ENCODE peak calls at places on chromosomes 11 and 22, in six cellular contexts. B is iris pigment epithelial cell; Q is activated naive CD4-positive, alpha-beta T cell; H is RPMI7951; W is germinal center; V is posterior cingulate gyrus. L is an unnamed sample.

GRCh38 chr11:126185200-126186030 is 26.0 kb downstream of the RPUSD4 start:
- DNase-seq in Q (no peak), B (no peak), W (no peak), H (no peak), V (no peak), L (no peak)

GRCh38 chr11:73187854-73188253 is 30.2 kb upstream of the P2RY2 start:
- DNase-seq in Q (no peak), W (no peak), H (no peak), V (no peak), B (no peak), L (no peak)

GRCh38 chr11:114821626-114822025 is 143.3 kb downstream of the NXPE2 start:
- DNase-seq in H (peak), W (no peak), B (peak), V (peak), Q (no peak), L (no peak)

GRCh38 chr11:34978236-34979191 is 62.1 kb downstream of the PDHX start:
- DNase-seq in V (no peak), B (peak), Q (no peak), H (no peak), W (no peak), L (no peak)

GRCh38 chr11:75639752-75640151 is 29.1 kb downstream of the MAP6 start:
- DNase-seq in Q (no peak), B (peak), V (peak), W (peak), H (peak), L (no peak)

GRCh38 chr11:86089659-86090058 is 20.8 kb upstream of the PICALM start:
- DNase-seq in Q (no peak), H (peak), W (no peak), B (peak), V (no peak), L (peak)

GRCh38 chr11:12075822-12076821 is 34.3 kb upstream of the MICAL2 start:
- DNase-seq in W (no peak), V (no peak), B (peak), Q (no peak), H (peak), L (peak)

GRCh38 chr22:45064313-45065268 is 54.8 kb upstream of the PHF21B start:
- DNase-seq in H (peak), V (no peak), W (no peak), B (peak), Q (peak), L (peak)

GRCh38 chr11:5280582-5281102 is 10.9 kb upstream of the HBE1 start:
- DNase-seq in V (peak), B (peak), Q (no peak), H (peak), W (peak), L (peak)

GRCh38 chr11:75583710-75584658 is 21.9 kb downstream of the SERPINH1 start:
- DNase-seq in B (peak), H (peak), W (peak), Q (no peak), V (peak), L (no peak)

GRCh38 chr22:42651134-42651533 is 1.9 kb upstream of the CYB5R3 start:
- DNase-seq in Q (no peak), V (no peak), H (no peak), B (peak), W (no peak), L (no peak)

GRCh38 chr22:27987557-27987956 is 68.5 kb upstream of the PITPNB start:
- DNase-seq in B (peak), W (no peak), V (no peak), Q (no peak), H (peak), L (peak)

GRCh38 chr22:22934543-22935055 is 47.0 kb downstream of the IGLL5 start:
- DNase-seq in H (no peak), Q (no peak), W (no peak), V (peak), B (no peak), L (no peak)

GRCh38 chr11:88535266-88535665 is 197.7 kb upstream of the CTSC start:
- DNase-seq in W (no peak), B (peak), H (no peak), V (no peak), Q (no peak), L (peak)

GRCh38 chr11:82458777-82459176 is 274.9 kb downstream of the FAM181B start:
- DNase-seq in H (no peak), W (no peak), B (no peak), V (no peak), Q (no peak), L (no peak)

GRCh38 chr22:37267661-37268413 is 14.5 kb upstream of the CYTH4 start:
- DNase-seq in Q (no peak), B (peak), V (no peak), W (no peak), H (no peak), L (no peak)

GRCh38 chr11:5232150-5232549 is 2.1 kb downstream of the HBD start:
- DNase-seq in V (no peak), B (no peak), H (no peak), W (no peak), Q (no peak), L (no peak)

GRCh38 chr22:49783036-49783746 is 44.5 kb downstream of the BRD1 start:
- DNase-seq in Q (no peak), W (no peak), B (no peak), V (peak), H (no peak), L (no peak)

GRCh38 chr11:128505449-128506058 is 81.8 kb downstream of the ETS1 start:
- DNase-seq in H (no peak), Q (no peak), V (peak), B (no peak), W (no peak), L (no peak)

GRCh38 chr11:71489311-71490043 is 36.5 kb downstream of the NADSYN1 start:
- DNase-seq in Q (peak), V (no peak), W (no peak), B (peak), H (peak), L (no peak)

GRCh38 chr11:131522851-131523250 is 152.4 kb downstream of the NTM start:
- DNase-seq in B (no peak), Q (no peak), H (no peak), W (no peak), V (no peak), L (no peak)

GRCh38 chr22:20389288-20389687 is 4.7 kb upstream of the ZNF74 start:
- DNase-seq in Q (no peak), W (no peak), B (no peak), V (no peak), H (no peak), L (no peak)

GRCh38 chr11:15936011-15936410 is 420.3 kb downstream of the SOX6 start:
- DNase-seq in V (no peak), W (no peak), B (no peak), Q (no peak), H (no peak), L (no peak)

GRCh38 chr11:47611240-47611863 is 17.1 kb upstream of the C1QTNF4 start:
- DNase-seq in Q (no peak), H (no peak), W (peak), V (no peak), B (no peak), L (no peak)